ENCODE peak calls at places on chromosomes 3 and 15, in eight cellular contexts. P, V, T, W, R, X, J and L are unnamed samples.

GRCh38 chr15:92843819-92844218 is 56.3 kb upstream of the CHD2 start:
- DNase-seq in T (no peak), V (no peak), J (no peak), R (no peak), P (no peak), X (no peak), W (no peak), L (no peak)

GRCh38 chr3:186417791-186418190 is 55.8 kb upstream of the DGKG start:
- DNase-seq in J (no peak), W (peak), V (no peak), P (peak), T (peak), X (peak), R (no peak), L (peak)

GRCh38 chr15:97884513-97885131 is 75.9 kb upstream of the ARRDC4 start:
- DNase-seq in P (no peak), V (no peak), J (no peak), W (no peak), X (no peak), R (no peak), T (no peak), L (no peak)

GRCh38 chr3:73419179-73419803 is 205.4 kb downstream of the PDZRN3 start:
- DNase-seq in T (no peak), X (peak), R (no peak), V (no peak), J (no peak), W (peak), P (peak), L (no peak)

GRCh38 chr3:155018621-155019330 is 61.3 kb upstream of the MME start:
- DNase-seq in P (no peak), W (no peak), R (no peak), V (no peak), X (no peak), T (no peak), J (no peak), L (no peak)

GRCh38 chr3:50657816-50658215 is 16.9 kb upstream of the DOCK3 start:
- DNase-seq in V (no peak), T (no peak), J (no peak), P (no peak), R (no peak), X (no peak), W (no peak), L (no peak)

GRCh38 chr15:24848050-24848449 is 106.7 kb upstream of the SNRPN start:
- DNase-seq in R (no peak), J (peak), T (peak), P (peak), W (peak), X (peak), V (peak), L (peak)

GRCh38 chr15:86336051-86336788 is 256.5 kb downstream of the AGBL1 start:
- DNase-seq in W (no peak), X (no peak), V (no peak), P (peak), T (no peak), J (no peak), R (no peak), L (no peak)

GRCh38 chr15:66169625-66170024 is 83.9 kb downstream of the MEGF11 start:
- DNase-seq in W (no peak), J (no peak), T (no peak), P (no peak), V (no peak), X (no peak), R (no peak), L (no peak)
- H3K4me3 ChIP-seq in W (no peak), J (no peak), T (no peak), P (no peak), V (no peak), X (no peak), R (no peak), L (no peak)

GRCh38 chr15:101501703-101502373 is 12.3 kb upstream of the PCSK6 start:
- DNase-seq in X (no peak), T (peak), V (no peak), W (no peak), P (no peak), J (no peak), R (no peak), L (peak)

GRCh38 chr15:101504373-101504772 is 14.9 kb upstream of the PCSK6 start:
- DNase-seq in P (no peak), V (no peak), W (no peak), J (no peak), T (no peak), X (no peak), R (no peak), L (no peak)

GRCh38 chr15:101502572-101503295 is 13.2 kb upstream of the PCSK6 start:
- DNase-seq in X (no peak), V (no peak), R (no peak), W (no peak), J (no peak), P (no peak), T (no peak), L (no peak)

GRCh38 chr15:101504866-101505609 is 15.5 kb upstream of the PCSK6 start:
- DNase-seq in R (no peak), V (no peak), W (no peak), P (no peak), X (no peak), J (no peak), T (no peak), L (no peak)

DNA sequence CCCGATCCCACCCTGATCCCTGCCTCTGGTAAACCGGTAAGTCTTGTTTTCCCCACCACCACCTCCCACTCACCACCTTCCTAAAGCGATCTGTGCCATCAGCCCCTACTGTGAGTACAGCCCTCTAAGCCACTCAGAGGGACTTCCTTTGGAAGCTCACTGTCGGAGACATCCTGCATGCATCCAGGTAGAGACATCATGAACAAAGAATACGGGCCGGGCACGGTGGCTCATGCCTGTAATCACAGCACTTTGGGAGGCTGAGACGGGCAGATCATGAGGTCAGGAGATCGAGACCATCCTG is 13.7 kb upstream of the PCSK6 start:
- DNase-seq in T (no peak), P (no peak), V (no peak), R (no peak), W (no peak), X (no peak), J (no peak), L (no peak)
- TF ChIP-seq CTCF in T (no peak), P (no peak), V (no peak), R (no peak), W (no peak), X (no peak), J (no peak), L (no peak)

DNA sequence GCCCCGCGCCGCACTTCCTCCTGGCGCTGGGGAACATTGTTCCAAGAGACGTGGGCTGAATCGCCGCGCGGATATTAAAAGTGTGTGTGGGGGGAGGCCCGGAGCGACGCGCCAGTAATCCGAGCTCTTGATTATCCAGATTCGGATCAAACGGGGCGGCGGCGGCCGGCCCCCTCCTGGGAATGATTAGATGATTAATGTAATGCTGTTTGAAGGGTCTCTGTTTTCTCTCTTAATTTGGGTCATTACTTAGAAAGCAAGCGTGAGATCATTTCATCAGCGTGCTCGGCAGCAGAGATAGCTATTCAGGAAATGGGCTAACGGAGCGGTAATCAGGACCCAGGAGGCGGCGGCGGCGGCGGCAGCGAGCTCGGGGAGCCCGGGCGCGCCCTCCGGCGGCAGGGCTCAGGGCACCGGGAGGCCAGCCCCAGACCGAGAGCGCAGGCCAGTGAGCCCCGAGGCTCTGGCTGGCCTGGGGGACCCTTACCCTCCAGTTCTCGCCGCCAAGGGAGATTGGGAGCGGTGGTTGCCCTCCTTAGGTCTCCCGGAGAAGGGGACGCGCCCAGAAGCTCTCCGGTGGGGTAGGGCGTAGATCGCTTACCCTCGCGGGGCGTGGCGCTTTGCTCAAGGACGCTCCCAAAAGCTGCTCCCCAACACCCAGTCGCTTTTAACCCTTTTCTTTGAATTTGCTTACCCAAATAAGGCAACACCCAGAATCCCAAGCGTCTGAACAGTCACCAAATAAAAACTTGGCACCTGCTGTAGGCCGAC is 4.5 kb downstream of the FEZF2 start:
- DNase-seq in R (no peak), T (no peak), V (no peak), W (no peak), P (no peak), X (no peak), J (no peak), L (no peak)
- H3K4me3 ChIP-seq in R (no peak), T (no peak), V (peak), W (no peak), P (peak), X (no peak), J (peak), L (no peak)

GRCh38 chr3:168250415-168250861 is 154.7 kb upstream of the GOLIM4 start:
- DNase-seq in X (peak), J (no peak), R (no peak), T (no peak), W (peak), P (peak), V (no peak), L (peak)

GRCh38 chr3:168249048-168249538 is 153.4 kb upstream of the GOLIM4 start:
- DNase-seq in R (no peak), P (peak), X (peak), V (no peak), J (no peak), W (peak), T (peak), L (peak)

GRCh38 chr3:168248383-168249047 is 152.8 kb upstream of the GOLIM4 start:
- DNase-seq in R (no peak), X (peak), T (peak), P (peak), V (no peak), W (peak), J (no peak), L (peak)

GRCh38 chr3:168251371-168251770 is 155.6 kb upstream of the GOLIM4 start:
- DNase-seq in P (no peak), T (no peak), V (no peak), J (no peak), X (no peak), R (no peak), W (no peak), L (no peak)

DNA sequence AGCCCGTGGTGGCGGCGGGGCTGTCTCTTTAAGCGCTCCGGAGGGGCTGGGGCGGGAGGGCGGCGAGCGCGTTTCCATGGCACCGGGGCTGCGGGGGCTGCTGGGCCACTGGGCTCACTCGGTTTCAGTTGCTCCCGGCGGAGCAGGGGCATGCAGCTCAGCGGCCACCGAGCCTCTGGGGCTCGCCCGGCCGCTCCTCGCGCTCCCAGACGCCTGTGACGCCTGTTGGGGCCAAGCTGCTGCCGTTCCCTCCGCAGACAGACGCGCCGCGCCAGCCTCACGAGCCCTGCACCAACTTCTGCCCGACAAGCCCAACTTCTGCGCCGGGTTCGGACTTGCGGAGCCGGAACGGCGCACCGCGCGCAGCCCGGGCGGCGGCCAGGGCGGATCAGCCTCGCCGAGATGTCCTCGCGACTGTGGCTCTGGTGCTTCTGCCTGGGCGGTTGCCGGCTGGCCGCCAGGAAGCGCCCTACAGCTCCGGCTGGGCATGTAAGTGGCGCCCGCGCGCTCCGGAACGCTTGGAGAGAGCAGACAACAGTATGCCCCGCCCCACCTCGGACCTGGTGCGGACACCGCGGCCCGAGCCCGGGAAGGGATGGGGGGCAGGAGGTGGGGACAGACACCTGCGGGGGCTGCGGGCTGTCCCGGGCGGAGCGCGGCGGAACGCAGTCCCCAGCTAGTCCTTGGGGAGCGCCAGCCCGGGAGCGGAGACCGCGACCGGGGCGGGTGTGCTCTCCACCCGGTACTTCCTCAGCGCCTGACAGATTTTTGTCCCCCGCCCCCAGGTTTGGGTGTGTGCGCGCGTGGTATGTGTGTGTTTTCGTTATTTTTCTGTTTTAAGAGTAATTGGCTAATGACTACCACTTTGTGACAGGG is 154.1 kb upstream of the GOLIM4 start:
- DNase-seq in V (peak), P (peak), W (peak), X (peak), J (peak), R (peak), T (peak), L (peak)
- TF ChIP-seq CTCF in V (peak), P (no peak), W (peak), X (peak), J (no peak), R (peak), T (peak), L (peak)

DNA sequence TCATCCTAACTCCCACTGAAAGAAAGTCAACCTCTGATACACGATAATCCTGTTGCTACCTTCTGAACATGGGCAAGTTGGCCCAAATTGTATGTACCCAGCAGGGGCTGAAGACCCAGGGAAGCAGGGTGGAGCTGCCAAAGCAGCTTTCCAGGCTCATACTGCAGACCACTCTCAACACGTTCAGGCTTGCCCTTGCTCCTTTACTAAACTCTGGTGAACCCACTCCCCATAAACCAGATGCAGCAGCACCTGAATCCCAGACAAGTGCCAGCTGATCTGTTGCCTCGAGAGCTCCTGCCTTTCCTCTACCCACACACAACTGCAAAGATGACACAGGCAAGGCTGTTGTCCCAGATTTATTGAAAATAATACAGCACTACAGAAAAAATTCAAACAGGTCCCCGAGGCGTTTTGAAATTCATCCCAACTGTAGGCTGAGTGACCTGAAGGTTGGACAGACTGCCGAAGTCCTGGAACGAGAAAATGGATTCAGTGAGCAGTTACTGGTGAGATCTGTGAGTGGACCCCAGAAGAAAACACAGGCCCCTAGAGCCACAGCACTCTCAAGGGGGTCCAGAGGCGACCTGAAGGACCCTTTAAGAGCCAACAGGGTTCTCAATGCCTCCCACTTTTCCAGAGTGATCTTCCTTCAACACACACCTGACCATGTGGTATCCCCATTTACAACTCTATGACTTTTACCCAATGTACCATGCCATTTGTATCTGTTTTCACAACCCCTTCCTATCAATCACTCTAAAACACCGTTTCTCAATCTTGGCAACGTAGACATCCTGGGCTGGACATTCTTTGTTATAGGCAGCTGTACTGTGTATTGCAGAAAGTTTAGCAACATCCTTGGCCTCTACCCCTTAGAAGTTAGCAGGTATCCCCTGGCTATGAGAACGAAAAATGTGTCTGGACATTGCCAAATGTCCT is 3.6 kb downstream of the RPS17 start:
- DNase-seq in P (no peak), V (no peak), J (no peak), T (no peak), W (no peak), X (no peak), R (no peak), L (no peak)
- H3K4me3 ChIP-seq in P (no peak), V (no peak), J (no peak), T (peak), W (no peak), X (no peak), R (no peak), L (no peak)

GRCh38 chr3:76370749-76371148 is 585.4 kb upstream of the ZNF717 start:
- DNase-seq in W (peak), V (no peak), T (no peak), P (no peak), R (no peak), X (no peak), J (no peak), L (peak)

GRCh38 chr3:76367281-76367680 is 581.9 kb upstream of the ZNF717 start:
- DNase-seq in R (no peak), J (no peak), T (no peak), W (peak), P (peak), X (no peak), V (no peak), L (peak)

GRCh38 chr3:76365284-76365683 is 579.9 kb upstream of the ZNF717 start:
- DNase-seq in W (no peak), X (no peak), J (no peak), R (no peak), T (no peak), P (no peak), V (no peak), L (no peak)

GRCh38 chr3:76372497-76372896 is 587.1 kb upstream of the ZNF717 start:
- DNase-seq in X (no peak), P (no peak), R (no peak), V (no peak), W (no peak), J (no peak), T (no peak), L (peak)

DNA sequence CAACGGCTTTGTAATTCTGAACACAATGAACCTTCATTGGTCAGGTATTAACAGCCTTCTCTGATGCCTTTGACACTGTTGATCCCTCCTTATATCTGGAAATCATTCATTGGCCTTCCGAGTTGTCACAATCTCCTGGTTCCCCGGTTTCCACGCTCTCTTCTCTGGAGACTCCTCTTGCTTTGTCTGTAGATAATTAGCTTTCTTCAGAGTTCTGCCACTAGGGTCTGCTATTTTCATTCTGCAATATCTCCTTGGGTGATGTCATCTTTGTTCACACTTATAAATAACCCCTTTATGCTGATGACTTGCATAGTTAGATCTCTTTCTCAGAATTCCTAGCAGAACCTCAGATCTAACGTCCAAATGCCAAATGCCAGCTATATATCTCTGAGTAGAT is 583.8 kb upstream of the ZNF717 start:
- DNase-seq in J (no peak), R (no peak), V (no peak), W (peak), X (no peak), P (peak), T (no peak), L (peak)
- TF ChIP-seq CTCF in J (peak), R (peak), V (peak), W (peak), X (no peak), P (peak), T (no peak), L (peak)

GRCh38 chr3:112873632-112874031 is 27.0 kb upstream of the CD200R1L start:
- DNase-seq in J (no peak), X (no peak), T (no peak), P (no peak), R (no peak), W (no peak), V (no peak), L (no peak)

GRCh38 chr3:112871735-112872134 is 25.1 kb upstream of the CD200R1L start:
- DNase-seq in T (no peak), V (no peak), W (no peak), X (no peak), J (no peak), R (no peak), P (no peak), L (no peak)

DNA sequence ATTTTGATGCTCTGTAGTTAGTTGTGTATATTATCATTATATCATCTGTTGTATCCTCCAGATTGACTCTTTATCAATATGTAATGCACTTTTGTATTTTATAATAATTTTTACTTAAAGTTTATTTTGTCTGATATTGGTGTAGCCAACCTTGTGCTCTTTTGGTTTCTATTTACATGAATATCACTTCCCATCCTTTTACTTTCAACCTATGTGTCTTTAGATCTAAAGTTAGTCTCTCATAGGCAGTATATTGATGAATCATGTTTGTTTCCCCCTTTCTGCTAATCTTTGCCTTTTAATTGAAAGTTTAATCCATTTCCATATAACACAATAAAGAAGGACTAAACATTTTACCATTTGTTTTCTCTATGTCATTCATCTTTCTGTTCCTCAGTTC is 28.1 kb upstream of the CD200R1L start:
- DNase-seq in P (no peak), T (no peak), R (no peak), V (no peak), X (no peak), J (no peak), W (no peak), L (no peak)
- H3K4me3 ChIP-seq in P (no peak), T (no peak), R (no peak), V (no peak), X (no peak), J (no peak), W (no peak), L (no peak)